ENCODE peak calls at places on chromosome 3, in seven cellular contexts. One of them, this sample, is unnamed. For H3K4me1, the result is how much of the 10 kb centered on the place peaks cover.

GRCh38 chr3:106333911-106334618 is 465.3 kb upstream of the CBLB start:
- DNase-seq in heart left ventricle: no peak
- DNase-seq in vagina: no peak
- DNase-seq in BE2C: no peak
- DNase-seq in right atrium auricular region: no peak
- DNase-seq in GM23338: no peak
- DNase-seq in tibial artery: no peak
- DNase-seq in this sample: no peak

GRCh38 chr3:141482250-141482937 is 4.4 kb upstream of the RASA2 start:
- DNase-seq in heart left ventricle: no peak
- DNase-seq in vagina: no peak
- DNase-seq in BE2C: no peak
- DNase-seq in right atrium auricular region: no peak
- DNase-seq in GM23338: no peak
- DNase-seq in tibial artery: no peak
- DNase-seq in this sample: no peak

GRCh38 chr3:53254810-53255359 is 937 bp downstream of the TKT start:
- DNase-seq in heart left ventricle: peak
- DNase-seq in vagina: no peak
- DNase-seq in BE2C: peak
- DNase-seq in right atrium auricular region: no peak
- DNase-seq in GM23338: peak
- DNase-seq in tibial artery: peak
- DNase-seq in this sample: peak

GRCh38 chr3:154776549-154777230 is 303.4 kb upstream of the MME start:
- DNase-seq in heart left ventricle: no peak
- DNase-seq in vagina: no peak
- DNase-seq in BE2C: no peak
- DNase-seq in right atrium auricular region: no peak
- DNase-seq in GM23338: no peak
- DNase-seq in tibial artery: no peak
- DNase-seq in this sample: no peak

GRCh38 chr3:114078126-114078525 is 21.6 kb downstream of the QTRT2 start:
- DNase-seq in heart left ventricle: no peak
- DNase-seq in vagina: no peak
- DNase-seq in BE2C: no peak
- DNase-seq in right atrium auricular region: no peak
- DNase-seq in GM23338: no peak
- DNase-seq in tibial artery: no peak
- DNase-seq in this sample: no peak

GRCh38 chr3:192929146-192929545 is 11.5 kb upstream of the MB21D2 start:
- DNase-seq in heart left ventricle: no peak
- DNase-seq in vagina: no peak
- DNase-seq in BE2C: no peak
- DNase-seq in right atrium auricular region: no peak
- DNase-seq in GM23338: no peak
- DNase-seq in tibial artery: no peak
- DNase-seq in this sample: no peak

GRCh38 chr3:117756580-117756979 is 1047.0 kb downstream of the TUSC7 start:
- DNase-seq in heart left ventricle: no peak
- DNase-seq in vagina: no peak
- DNase-seq in BE2C: peak
- DNase-seq in right atrium auricular region: no peak
- DNase-seq in GM23338: peak
- DNase-seq in tibial artery: no peak
- DNase-seq in this sample: no peak

GRCh38 chr3:39423571-39423970 is 17.1 kb downstream of the RPSA start:
- DNase-seq in heart left ventricle: no peak
- DNase-seq in vagina: no peak
- DNase-seq in BE2C: no peak
- DNase-seq in right atrium auricular region: no peak
- DNase-seq in GM23338: no peak
- DNase-seq in tibial artery: no peak
- DNase-seq in this sample: no peak

GRCh38 chr3:111595239-111595638 is at the start of gene ZBED2:
- DNase-seq in heart left ventricle: no peak
- DNase-seq in vagina: no peak
- DNase-seq in BE2C: no peak
- DNase-seq in right atrium auricular region: no peak
- DNase-seq in GM23338: no peak
- DNase-seq in tibial artery: no peak
- DNase-seq in this sample: no peak

GRCh38 chr3:139572847-139573672 is 33.5 kb upstream of the RBP1 start:
- DNase-seq in heart left ventricle: no peak
- DNase-seq in vagina: no peak
- DNase-seq in BE2C: no peak
- DNase-seq in right atrium auricular region: no peak
- DNase-seq in GM23338: no peak
- DNase-seq in tibial artery: peak
- DNase-seq in this sample: no peak

GRCh38 chr3:108438542-108438941 is 71.9 kb downstream of the MYH15 start:
- DNase-seq in heart left ventricle: no peak
- DNase-seq in vagina: no peak
- DNase-seq in BE2C: no peak
- DNase-seq in right atrium auricular region: no peak
- DNase-seq in GM23338: no peak
- DNase-seq in tibial artery: no peak
- DNase-seq in this sample: no peak

GRCh38 chr3:152968388-152969024 is 133.6 kb downstream of the P2RY1 start:
- DNase-seq in heart left ventricle: no peak
- DNase-seq in vagina: no peak
- DNase-seq in BE2C: no peak
- DNase-seq in right atrium auricular region: no peak
- DNase-seq in GM23338: no peak
- DNase-seq in tibial artery: no peak
- DNase-seq in this sample: no peak

GRCh38 chr3:193869221-193870201 is 266.4 kb upstream of the HES1 start:
- DNase-seq in heart left ventricle: peak
- DNase-seq in vagina: no peak
- DNase-seq in BE2C: no peak
- DNase-seq in right atrium auricular region: peak
- DNase-seq in GM23338: peak
- DNase-seq in tibial artery: no peak
- DNase-seq in this sample: peak

GRCh38 chr3:198028718-198029117 is 68.7 kb downstream of the LMLN start:
- DNase-seq in heart left ventricle: no peak
- DNase-seq in vagina: no peak
- DNase-seq in BE2C: no peak
- DNase-seq in right atrium auricular region: no peak
- DNase-seq in GM23338: no peak
- DNase-seq in tibial artery: no peak
- DNase-seq in this sample: no peak

GRCh38 chr3:69236808-69237707 is 114.7 kb upstream of the LMOD3 start:
- DNase-seq in heart left ventricle: no peak
- DNase-seq in vagina: no peak
- DNase-seq in BE2C: no peak
- DNase-seq in right atrium auricular region: no peak
- DNase-seq in GM23338: peak
- DNase-seq in tibial artery: no peak
- DNase-seq in this sample: no peak

GRCh38 chr3:187629711-187630110 is 40.5 kb downstream of the SST start:
- DNase-seq in heart left ventricle: no peak
- DNase-seq in vagina: no peak
- DNase-seq in BE2C: no peak
- DNase-seq in right atrium auricular region: no peak
- DNase-seq in GM23338: no peak
- DNase-seq in tibial artery: no peak
- DNase-seq in this sample: no peak

GRCh38 chr3:16151109-16151508 is 23.4 kb upstream of the GALNT15 start:
- DNase-seq in heart left ventricle: peak
- DNase-seq in vagina: no peak
- DNase-seq in BE2C: no peak
- DNase-seq in right atrium auricular region: peak
- DNase-seq in GM23338: no peak
- DNase-seq in tibial artery: peak
- DNase-seq in this sample: peak

GRCh38 chr3:69092030-69092513 is 7.3 kb downstream of the ARL6IP5 start:
- DNase-seq in heart left ventricle: no peak
- DNase-seq in vagina: no peak
- DNase-seq in BE2C: no peak
- DNase-seq in right atrium auricular region: no peak
- DNase-seq in GM23338: no peak
- DNase-seq in tibial artery: no peak
- DNase-seq in this sample: no peak

GRCh38 chr3:192831111-192831644 is 86.5 kb downstream of the MB21D2 start:
- DNase-seq in heart left ventricle: no peak
- DNase-seq in vagina: no peak
- DNase-seq in BE2C: no peak
- DNase-seq in right atrium auricular region: no peak
- DNase-seq in GM23338: no peak
- DNase-seq in tibial artery: no peak
- DNase-seq in this sample: no peak

GRCh38 chr3:88369767-88370166 is 220.0 kb downstream of the C3orf38 start:
- DNase-seq in heart left ventricle: no peak
- DNase-seq in vagina: no peak
- DNase-seq in BE2C: no peak
- DNase-seq in right atrium auricular region: no peak
- DNase-seq in GM23338: no peak
- DNase-seq in tibial artery: no peak
- DNase-seq in this sample: no peak

GRCh38 chr3:17055374-17056276 is 170.9 kb downstream of the PLCL2 start:
- DNase-seq in heart left ventricle: no peak
- DNase-seq in vagina: no peak
- DNase-seq in BE2C: no peak
- DNase-seq in right atrium auricular region: no peak
- DNase-seq in GM23338: no peak
- DNase-seq in tibial artery: no peak
- DNase-seq in this sample: no peak

GRCh38 chr3:129058441-129059194 is 2.0 kb upstream of the GP9 start:
- DNase-seq in heart left ventricle: no peak
- DNase-seq in vagina: no peak
- DNase-seq in BE2C: no peak
- DNase-seq in right atrium auricular region: no peak
- DNase-seq in GM23338: peak
- DNase-seq in tibial artery: no peak
- DNase-seq in this sample: peak
- TF ChIP-seq CTCF in heart left ventricle: no peak
- TF ChIP-seq CTCF in vagina: no peak
- TF ChIP-seq CTCF in BE2C: no peak
- TF ChIP-seq CTCF in right atrium auricular region: no peak
- TF ChIP-seq CTCF in GM23338: no peak
- TF ChIP-seq CTCF in tibial artery: no peak
- TF ChIP-seq CTCF in this sample: no peak

GRCh38 chr3:71497367-71497925 is 86.1 kb downstream of the FOXP1 start:
- DNase-seq in heart left ventricle: no peak
- DNase-seq in vagina: no peak
- DNase-seq in BE2C: no peak
- DNase-seq in right atrium auricular region: no peak
- DNase-seq in GM23338: peak
- DNase-seq in tibial artery: no peak
- DNase-seq in this sample: no peak
- H3K4me1 ChIP-seq in heart left ventricle: under half
- H3K4me1 ChIP-seq in vagina: under half
- H3K4me1 ChIP-seq in BE2C: under half
- H3K4me1 ChIP-seq in right atrium auricular region: under half
- H3K4me1 ChIP-seq in GM23338: under half
- H3K4me1 ChIP-seq in tibial artery: under half
- H3K4me1 ChIP-seq in this sample: under half

GRCh38 chr3:102142379-102143058 is 292.3 kb upstream of the ZPLD1 start:
- DNase-seq in heart left ventricle: no peak
- DNase-seq in vagina: no peak
- DNase-seq in BE2C: no peak
- DNase-seq in right atrium auricular region: no peak
- DNase-seq in GM23338: no peak
- DNase-seq in tibial artery: no peak
- DNase-seq in this sample: no peak

GRCh38 chr3:102141096-102141912 is 292.0 kb downstream of the NFKBIZ start:
- DNase-seq in heart left ventricle: no peak
- DNase-seq in vagina: no peak
- DNase-seq in BE2C: no peak
- DNase-seq in right atrium auricular region: no peak
- DNase-seq in GM23338: no peak
- DNase-seq in tibial artery: no peak
- DNase-seq in this sample: no peak

GRCh38 chr3:102144063-102144462 is 290.8 kb upstream of the ZPLD1 start:
- DNase-seq in heart left ventricle: no peak
- DNase-seq in vagina: no peak
- DNase-seq in BE2C: no peak
- DNase-seq in right atrium auricular region: no peak
- DNase-seq in GM23338: no peak
- DNase-seq in tibial artery: no peak
- DNase-seq in this sample: no peak

GRCh38 chr3:102141913-102142210 is 292.5 kb downstream of the NFKBIZ start:
- DNase-seq in heart left ventricle: no peak
- DNase-seq in vagina: no peak
- DNase-seq in BE2C: no peak
- DNase-seq in right atrium auricular region: no peak
- DNase-seq in GM23338: no peak
- DNase-seq in tibial artery: no peak
- DNase-seq in this sample: no peak

GRCh38 chr3:102143536-102143935 is 291.3 kb upstream of the ZPLD1 start:
- DNase-seq in heart left ventricle: no peak
- DNase-seq in vagina: no peak
- DNase-seq in BE2C: no peak
- DNase-seq in right atrium auricular region: no peak
- DNase-seq in GM23338: no peak
- DNase-seq in tibial artery: no peak
- DNase-seq in this sample: no peak
- TF ChIP-seq CTCF in heart left ventricle: no peak
- TF ChIP-seq CTCF in vagina: no peak
- TF ChIP-seq CTCF in BE2C: no peak
- TF ChIP-seq CTCF in right atrium auricular region: no peak
- TF ChIP-seq CTCF in GM23338: no peak
- TF ChIP-seq CTCF in tibial artery: no peak
- TF ChIP-seq CTCF in this sample: no peak

DNA sequence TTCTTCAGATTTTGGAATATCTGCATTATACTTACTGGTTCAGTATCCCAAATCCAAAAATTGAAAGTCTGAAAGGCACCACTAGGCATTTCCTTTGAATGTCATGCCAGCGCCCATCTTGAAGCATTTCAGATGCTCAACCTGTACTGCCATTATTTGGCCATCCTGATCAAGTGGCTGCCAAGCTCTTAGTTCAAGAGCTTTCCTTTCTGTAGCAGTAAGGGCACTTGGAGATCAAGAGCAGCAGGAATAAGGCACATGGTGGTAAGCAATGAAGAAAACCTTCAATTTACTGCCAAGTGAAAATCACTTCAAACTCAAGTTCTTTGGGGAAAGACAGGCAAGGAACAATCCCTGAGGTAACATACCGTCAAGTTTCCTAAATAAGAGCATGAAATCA is 10.0 kb downstream of the RHOA start:
- DNase-seq in heart left ventricle: no peak
- DNase-seq in vagina: no peak
- DNase-seq in BE2C: no peak
- DNase-seq in right atrium auricular region: no peak
- DNase-seq in GM23338: no peak
- DNase-seq in tibial artery: no peak
- DNase-seq in this sample: no peak
- H3K4me1 ChIP-seq in heart left ventricle: half or more
- H3K4me1 ChIP-seq in vagina: half or more
- H3K4me1 ChIP-seq in BE2C: under half
- H3K4me1 ChIP-seq in right atrium auricular region: under half
- H3K4me1 ChIP-seq in GM23338: under half
- H3K4me1 ChIP-seq in tibial artery: half or more
- H3K4me1 ChIP-seq in this sample: under half

GRCh38 chr3:184503647-184504046 is 57.9 kb upstream of the EPHB3 start:
- DNase-seq in heart left ventricle: no peak
- DNase-seq in vagina: no peak
- DNase-seq in BE2C: no peak
- DNase-seq in right atrium auricular region: no peak
- DNase-seq in GM23338: peak
- DNase-seq in tibial artery: no peak
- DNase-seq in this sample: no peak
- TF ChIP-seq CTCF in heart left ventricle: no peak
- TF ChIP-seq CTCF in vagina: no peak
- TF ChIP-seq CTCF in BE2C: no peak
- TF ChIP-seq CTCF in right atrium auricular region: no peak
- TF ChIP-seq CTCF in GM23338: no peak
- TF ChIP-seq CTCF in tibial artery: no peak
- TF ChIP-seq CTCF in this sample: no peak

This sample was measured in breast epithelium.